ENCODE peak calls at places on chromosomes 16 and 17, in nine cellular contexts. F, V, A, C, R, H, I, W and B are unnamed samples.
A peak's percentile ranks its signal among the peaks of the same experiment; 100 is the strongest.

GRCh38 chr16:28845173-28846079 is 722 bp downstream of the TUFM start:
- DNase-seq in F (peak; percentile 48), V (peak; percentile 40), A (peak; percentile 61), C (no peak), R (no peak), H (peak; percentile 66), I (peak; percentile 33), W (peak; percentile 35), B (no peak)

GRCh38 chr17:56392274-56392673 is 201.2 kb upstream of the NOG start:
- DNase-seq in F (no peak), V (no peak), A (no peak), C (no peak), R (no peak), H (no peak), I (no peak), W (no peak), B (no peak)

GRCh38 chr17:8212312-8213180 is 2.2 kb upstream of the AURKB start:
- DNase-seq in F (no peak), V (no peak), A (no peak), C (no peak), R (no peak), H (no peak), I (no peak), W (peak; percentile 39), B (no peak)

GRCh38 chr17:7909080-7909479 is 7.0 kb downstream of the RNF227 start:
- DNase-seq in F (no peak), V (no peak), A (no peak), C (no peak), R (no peak), H (no peak), I (no peak), W (no peak), B (no peak)

GRCh38 chr17:76740329-76741118 is 2.6 kb downstream of the MFSD11 start:
- DNase-seq in F (no peak), V (peak; percentile 39), A (no peak), C (no peak), R (no peak), H (no peak), I (no peak), W (no peak), B (peak; percentile 48)

GRCh38 chr17:31807846-31808245 is 51.2 kb downstream of the COPRS start:
- DNase-seq in F (no peak), V (no peak), A (no peak), C (no peak), R (no peak), H (no peak), I (no peak), W (no peak), B (no peak)

GRCh38 chr17:72514888-72515287 is 394.1 kb downstream of the SOX9 start:
- DNase-seq in F (no peak), V (no peak), A (no peak), C (no peak), R (no peak), H (no peak), I (peak; percentile 57), W (peak; percentile 12), B (no peak)

GRCh38 chr16:3195975-3196374 is 8.0 kb downstream of the OR1F1 start:
- DNase-seq in F (no peak), V (no peak), A (no peak), C (no peak), R (no peak), H (no peak), I (no peak), W (no peak), B (no peak)

GRCh38 chr17:57959929-57960328 is 4.7 kb upstream of the CUEDC1 start:
- DNase-seq in F (no peak), V (no peak), A (no peak), C (no peak), R (no peak), H (no peak), I (no peak), W (no peak), B (no peak)

GRCh38 chr17:45428954-45429337 is 3.7 kb downstream of the ARHGAP27 start:
- DNase-seq in F (no peak), V (no peak), A (no peak), C (no peak), R (peak; percentile 59), H (no peak), I (no peak), W (peak; percentile 25), B (no peak)

GRCh38 chr16:2531371-2531695 is at the start of gene CEMP1:
- DNase-seq in F (no peak), V (no peak), A (no peak), C (no peak), R (no peak), H (no peak), I (no peak), W (no peak), B (no peak)

GRCh38 chr16:84138824-84139627 is 6.0 kb downstream of the HSDL1 start:
- DNase-seq in F (no peak), V (peak; percentile 76), A (peak; percentile 37), C (no peak), R (no peak), H (peak; percentile 86), I (no peak), W (peak; percentile 70), B (peak; percentile 32)

GRCh38 chr17:77128895-77129567 is 11.7 kb upstream of the SEC14L1 start:
- DNase-seq in F (no peak), V (no peak), A (no peak), C (no peak), R (no peak), H (no peak), I (no peak), W (no peak), B (no peak)

GRCh38 chr17:55693244-55694216 is 29.1 kb downstream of the TMEM100 start:
- DNase-seq in F (no peak), V (no peak), A (peak; percentile 29), C (peak; percentile 16), R (no peak), H (no peak), I (peak; percentile 32), W (peak; percentile 88), B (peak; percentile 34)

GRCh38 chr17:42276359-42276608 is at the start of gene STAT5B:
- DNase-seq in F (peak; percentile 83), V (no peak), A (peak; percentile 80), C (peak; percentile 46), R (peak; percentile 90), H (peak; percentile 74), I (peak; percentile 81), W (peak; percentile 66), B (no peak)

GRCh38 chr16:66286527-66286926 is 80.0 kb upstream of the CDH5 start:
- DNase-seq in F (no peak), V (no peak), A (no peak), C (no peak), R (no peak), H (no peak), I (no peak), W (no peak), B (no peak)

GRCh38 chr17:36756695-36757094 is 155.3 kb downstream of the MRM1 start:
- DNase-seq in F (no peak), V (no peak), A (no peak), C (no peak), R (no peak), H (no peak), I (no peak), W (no peak), B (no peak)

GRCh38 chr17:36760425-36760824 is 159.0 kb downstream of the MRM1 start:
- DNase-seq in F (no peak), V (no peak), A (no peak), C (no peak), R (no peak), H (no peak), I (no peak), W (no peak), B (no peak)

GRCh38 chr17:36752096-36752888 is 150.9 kb downstream of the MRM1 start:
- DNase-seq in F (no peak), V (no peak), A (no peak), C (no peak), R (no peak), H (no peak), I (no peak), W (no peak), B (no peak)

GRCh38 chr17:36750316-36750885 is 149.0 kb downstream of the MRM1 start:
- DNase-seq in F (no peak), V (no peak), A (no peak), C (no peak), R (no peak), H (no peak), I (no peak), W (no peak), B (no peak)

GRCh38 chr17:36755586-36755985 is 154.2 kb downstream of the MRM1 start:
- DNase-seq in F (peak; percentile 70), V (peak; percentile 36), A (no peak), C (no peak), R (no peak), H (peak; percentile 23), I (peak; percentile 11), W (peak; percentile 21), B (no peak)
- TF ChIP-seq CTCF in F (peak; percentile 56), V (peak; percentile 37), A (no peak), C (no peak), R (peak; percentile 30), H (peak; percentile 50), I (no peak), W (peak; percentile 7), B (no peak)

GRCh38 chr16:78874241-78874983 is 726.1 kb downstream of the MAF start:
- DNase-seq in F (no peak), V (no peak), A (no peak), C (no peak), R (no peak), H (no peak), I (no peak), W (no peak), B (no peak)
- H3K9me3 ChIP-seq in F (no peaks in the 10 kb centered on the region), V (no peaks in the 10 kb centered on the region), A (no peaks in the 10 kb centered on the region), C (no peaks in the 10 kb centered on the region), R (no peaks in the 10 kb centered on the region), H (no peaks in the 10 kb centered on the region), I (no peaks in the 10 kb centered on the region), W (no peaks in the 10 kb centered on the region), B (no peaks in the 10 kb centered on the region)

GRCh38 chr17:40065041-40065770 is 2.4 kb downstream of the THRA start:
- DNase-seq in F (no peak), V (peak; percentile 47), A (no peak), C (no peak), R (no peak), H (no peak), I (peak; percentile 37), W (peak; percentile 51), B (no peak)
- H3K4me1 ChIP-seq in F (peaks cover 60% of the 10 kb centered on the region), V (peaks cover 52% of the 10 kb centered on the region), A (peaks cover 61% of the 10 kb centered on the region), C (no peaks in the 10 kb centered on the region), R (peaks cover 53% of the 10 kb centered on the region), H (peaks cover 26% of the 10 kb centered on the region), I (peaks cover 65% of the 10 kb centered on the region), W (peaks cover 43% of the 10 kb centered on the region), B (peaks cover 60% of the 10 kb centered on the region)

DNA sequence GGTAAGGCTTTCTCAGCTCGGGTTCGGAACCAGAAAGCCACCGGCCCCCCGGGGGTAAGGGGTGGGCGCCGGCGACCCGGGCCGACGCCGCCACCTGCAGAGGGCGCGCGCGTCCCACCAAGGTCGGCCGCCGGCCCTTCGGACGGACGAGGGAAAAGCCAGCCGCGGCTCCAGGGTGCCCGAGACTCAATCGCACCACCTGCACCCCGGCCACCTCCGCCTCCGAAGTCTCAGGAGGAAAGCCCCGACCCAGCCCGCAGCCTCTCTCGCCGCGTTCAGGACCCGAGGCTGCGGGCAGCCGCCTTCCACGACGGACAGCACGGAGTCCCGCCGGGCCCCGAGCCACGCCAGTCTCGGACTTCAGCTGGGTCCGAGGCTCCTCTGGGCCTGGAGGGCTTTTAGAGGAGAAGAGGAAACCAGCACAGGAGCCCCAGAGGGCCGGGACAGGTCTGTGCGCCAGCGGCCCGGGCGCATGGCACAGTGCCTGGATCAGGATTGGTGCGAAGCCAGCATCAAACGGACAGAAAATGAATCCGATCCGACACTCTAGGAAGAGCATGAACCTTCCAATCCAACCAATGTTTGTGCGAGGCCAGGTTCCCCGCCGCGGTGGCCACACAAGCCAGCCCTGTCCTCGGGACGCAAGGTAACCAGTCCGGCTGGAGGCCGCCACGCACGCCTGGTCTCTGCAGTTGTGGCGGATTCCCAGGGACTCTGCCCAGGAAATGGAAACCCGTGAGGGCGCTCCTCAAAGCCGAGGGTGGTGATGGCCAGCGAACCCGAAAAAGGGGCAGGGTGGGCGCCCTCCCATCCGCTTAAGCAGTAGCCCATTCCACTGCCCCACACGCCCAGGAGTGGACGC is 6.7 kb downstream of the CBX8 start:
- DNase-seq in F (peak; percentile 95), V (peak; percentile 71), A (no peak), C (no peak), R (peak; percentile 79), H (no peak), I (peak; percentile 62), W (peak; percentile 55), B (no peak)
- TF ChIP-seq CTCF in F (peak; percentile 98), V (peak; percentile 75), A (no peak), C (peak; percentile 88), R (peak; percentile 80), H (peak; percentile 51), I (peak; percentile 64), W (peak; percentile 77), B (peak; percentile 79)